ENCODE peak calls at places on chromosome 4, in seven cellular contexts. D is iPS-NIHi11; U is lower lobe of right lung; M is NCI-H510A; I is NCI-H1417; S is C1 segment of cervical spinal cord; K is activated T-cell treated with anti-CD3 and anti-CD28 coated beads, Interleukin-2, amount 50 U/mL, for 72 hours. O is an unnamed sample.

GRCh38 chr4:54227261-54228063 is 1.6 kb upstream of the PDGFRA start:
- DNase-seq in D (peak), U (peak), M (no peak), I (no peak), S (peak), K (no peak), O (peak)

GRCh38 chr4:39279416-39279815 is 86.7 kb downstream of the RFC1 start:
- DNase-seq in D (no peak), U (no peak), M (no peak), I (no peak), S (no peak), K (no peak), O (no peak)

GRCh38 chr4:159374749-159375535 is 272.1 kb downstream of the RAPGEF2 start:
- DNase-seq in D (no peak), U (no peak), M (no peak), I (no peak), S (no peak), K (no peak), O (no peak)

GRCh38 chr4:16521156-16521915 is 295.1 kb upstream of the TAPT1 start:
- DNase-seq in D (no peak), U (no peak), M (no peak), I (no peak), S (no peak), K (no peak), O (no peak)

GRCh38 chr4:1167244-1167949 is 5.0 kb downstream of the SPON2 start:
- DNase-seq in D (peak), U (peak), M (peak), I (peak), S (peak), K (peak), O (peak)

GRCh38 chr4:1896658-1896991 is 25.4 kb downstream of the NSD2 start:
- DNase-seq in D (no peak), U (no peak), M (no peak), I (no peak), S (no peak), K (no peak), O (no peak)

GRCh38 chr4:5455003-5455585 is 253.3 kb downstream of the EVC2 start:
- DNase-seq in D (no peak), U (no peak), M (no peak), I (no peak), S (no peak), K (no peak), O (no peak)

GRCh38 chr4:130035391-130035790 is 939.4 kb downstream of the C4orf33 start:
- DNase-seq in D (no peak), U (no peak), M (no peak), I (no peak), S (no peak), K (no peak), O (no peak)

GRCh38 chr4:151438154-151438553 is 29.2 kb downstream of the FHIP1A start:
- DNase-seq in D (no peak), U (no peak), M (no peak), I (no peak), S (no peak), K (no peak), O (no peak)

GRCh38 chr4:40685300-40685699 is 55.6 kb upstream of the RBM47 start:
- DNase-seq in D (no peak), U (no peak), M (no peak), I (no peak), S (no peak), K (no peak), O (no peak)

GRCh38 chr4:10640535-10641159 is 43.9 kb downstream of the CLNK start:
- DNase-seq in D (no peak), U (peak), M (peak), I (peak), S (peak), K (no peak), O (no peak)

GRCh38 chr4:84596826-84597225 is 13.9 kb downstream of the CDS1 start:
- DNase-seq in D (peak), U (peak), M (peak), I (peak), S (no peak), K (peak), O (peak)

GRCh38 chr4:40825014-40825838 is 75.5 kb downstream of the NSUN7 start:
- DNase-seq in D (no peak), U (no peak), M (no peak), I (no peak), S (no peak), K (no peak), O (no peak)

GRCh38 chr4:75180790-75181776 is 248.2 kb downstream of the PARM1 start:
- DNase-seq in D (no peak), U (no peak), M (no peak), I (no peak), S (no peak), K (no peak), O (peak)

GRCh38 chr4:36551697-36552214 is 270.3 kb downstream of the DTHD1 start:
- DNase-seq in D (no peak), U (no peak), M (no peak), I (no peak), S (no peak), K (peak), O (no peak)

GRCh38 chr4:139042981-139043460 is 27.4 kb downstream of the NOCT start:
- DNase-seq in D (no peak), U (no peak), M (no peak), I (no peak), S (no peak), K (no peak), O (no peak)

GRCh38 chr4:2419814-2420213 is 1.1 kb downstream of the CFAP99 start:
- DNase-seq in D (no peak), U (peak), M (no peak), I (no peak), S (no peak), K (no peak), O (no peak)

GRCh38 chr4:181908168-181908567 is 335.0 kb upstream of the TENM3 start:
- DNase-seq in D (no peak), U (no peak), M (no peak), I (no peak), S (no peak), K (no peak), O (no peak)

GRCh38 chr4:128942547-128942946 is 133.0 kb downstream of the JADE1 start:
- DNase-seq in D (no peak), U (no peak), M (no peak), I (no peak), S (no peak), K (no peak), O (no peak)

GRCh38 chr4:18880850-18881249 is 859.3 kb upstream of the LCORL start:
- DNase-seq in D (no peak), U (no peak), M (no peak), I (no peak), S (no peak), K (no peak), O (no peak)

GRCh38 chr4:16027114-16027513 is 56.7 kb downstream of the PROM1 start:
- DNase-seq in D (no peak), U (no peak), M (no peak), I (no peak), S (no peak), K (no peak), O (no peak)

GRCh38 chr4:19473569-19473968 is 778.1 kb upstream of the SLIT2 start:
- DNase-seq in D (no peak), U (no peak), M (no peak), I (no peak), S (no peak), K (no peak), O (no peak)

O was measured in mesendoderm.